ENCODE peak calls at places on chromosomes 6 and 20, in eight cellular contexts. R, O, W, J, V, A, S and X are unnamed samples.

GRCh38 chr6:146184701-146185100 is 155.8 kb downstream of the GRM1 start:
- DNase-seq in R (no peak), O (no peak), W (no peak), J (no peak), V (no peak), A (no peak), S (no peak), X (no peak)

GRCh38 chr20:23103284-23104018 is 17.3 kb upstream of the CD93 start:
- DNase-seq in R (no peak), O (peak; percentile 5), W (no peak), J (no peak), V (no peak), A (no peak), S (peak; percentile 50), X (no peak)

GRCh38 chr20:51318058-51318960 is 224.2 kb downstream of the NFATC2 start:
- DNase-seq in R (peak; percentile 26), O (peak; percentile 55), W (no peak), J (peak; percentile 50), V (no peak), A (peak; percentile 37), S (no peak), X (no peak)

GRCh38 chr6:8082954-8083858 is 19.0 kb upstream of the BLOC1S5 start:
- DNase-seq in R (no peak), O (peak; percentile 96), W (no peak), J (no peak), V (peak; percentile 68), A (no peak), S (peak; percentile 98), X (peak; percentile 45)

GRCh38 chr6:167803816-167804215 is 22.9 kb upstream of the AFDN start:
- DNase-seq in R (no peak), O (no peak), W (no peak), J (no peak), V (no peak), A (no peak), S (no peak), X (no peak)

GRCh38 chr6:157089851-157090250 is 233.5 kb downstream of the TMEM242 start:
- DNase-seq in R (no peak), O (peak; percentile 70), W (no peak), J (no peak), V (no peak), A (no peak), S (no peak), X (no peak)

GRCh38 chr6:40352527-40353170 is 234.5 kb downstream of the LRFN2 start:
- DNase-seq in R (no peak), O (no peak), W (no peak), J (no peak), V (no peak), A (no peak), S (no peak), X (no peak)

GRCh38 chr20:58268421-58268821 is 40.0 kb upstream of the ANKRD60 start:
- DNase-seq in R (no peak), O (no peak), W (no peak), J (no peak), V (no peak), A (no peak), S (no peak), X (no peak)

GRCh38 chr6:79277109-79277508 is 42.6 kb upstream of the HMGN3 start:
- DNase-seq in R (no peak), O (peak; percentile 51), W (no peak), J (no peak), V (no peak), A (no peak), S (peak; percentile 47), X (no peak)

GRCh38 chr6:47655719-47656595 is 42.4 kb upstream of the ADGRF4 start:
- DNase-seq in R (no peak), O (peak; percentile 53), W (no peak), J (no peak), V (no peak), A (no peak), S (peak; percentile 94), X (peak; percentile 65)

GRCh38 chr6:131736010-131736409 is 25.2 kb upstream of the CTAGE9 start:
- DNase-seq in R (no peak), O (no peak), W (no peak), J (no peak), V (no peak), A (no peak), S (no peak), X (no peak)

GRCh38 chr20:3749087-3749688 is 16.7 kb downstream of the HSPA12B start:
- DNase-seq in R (no peak), O (no peak), W (no peak), J (no peak), V (no peak), A (no peak), S (no peak), X (no peak)

GRCh38 chr6:107399927-107400326 is 59.4 kb downstream of the PDSS2 start:
- DNase-seq in R (no peak), O (no peak), W (no peak), J (no peak), V (no peak), A (no peak), S (no peak), X (no peak)

GRCh38 chr6:24906314-24906713 is 29.4 kb downstream of the RIPOR2 start:
- DNase-seq in R (no peak), O (no peak), W (no peak), J (no peak), V (no peak), A (no peak), S (peak; percentile 15), X (no peak)

GRCh38 chr20:36856691-36857635 is 19.0 kb upstream of the TLDC2 start:
- DNase-seq in R (no peak), O (peak; percentile 58), W (no peak), J (no peak), V (no peak), A (peak; percentile 54), S (no peak), X (no peak)

GRCh38 chr20:48621256-48622078 is 206.3 kb downstream of the PREX1 start:
- DNase-seq in R (no peak), O (peak; percentile 68), W (no peak), J (no peak), V (no peak), A (no peak), S (peak; percentile 67), X (peak; percentile 62)

GRCh38 chr20:48823960-48824497 is 3.8 kb downstream of the PREX1 start:
- DNase-seq in R (no peak), O (peak; percentile 91), W (peak; percentile 84), J (peak; percentile 45), V (no peak), A (peak; percentile 34), S (peak; percentile 83), X (peak; percentile 68)

GRCh38 chr6:149316740-149317655 is 514 bp upstream of the TAB2 start:
- DNase-seq in R (peak; percentile 77), O (peak; percentile 97), W (peak; percentile 92), J (peak; percentile 78), V (peak; percentile 77), A (peak; percentile 93), S (peak; percentile 75), X (peak; percentile 91)

GRCh38 chr6:129683606-129684322 is 26.2 kb downstream of the ARHGAP18 start:
- DNase-seq in R (no peak), O (peak; percentile 98), W (peak; percentile 80), J (peak; percentile 17), V (peak; percentile 95), A (peak; percentile 62), S (peak; percentile 96), X (peak; percentile 95)

GRCh38 chr20:63932606-63933160 is 23.5 kb downstream of the UCKL1 start:
- DNase-seq in R (no peak), O (no peak), W (no peak), J (no peak), V (no peak), A (no peak), S (no peak), X (no peak)

GRCh38 chr6:14711056-14711703 is 534.7 kb upstream of the JARID2 start:
- DNase-seq in R (no peak), O (peak; percentile 91), W (peak; percentile 21), J (peak; percentile 47), V (no peak), A (peak; percentile 54), S (peak; percentile 96), X (peak; percentile 69)

GRCh38 chr20:11529046-11529445 is 388.6 kb upstream of the BTBD3 start:
- DNase-seq in R (no peak), O (no peak), W (no peak), J (no peak), V (no peak), A (no peak), S (peak; percentile 76), X (no peak)

GRCh38 chr6:149566372-149567193 is at the start of gene GINM1:
- DNase-seq in R (peak; percentile 28), O (peak; percentile 72), W (peak; percentile 51), J (peak; percentile 37), V (no peak), A (no peak), S (no peak), X (peak; percentile 50)

GRCh38 chr6:151338816-151339215 is 52.5 kb downstream of the ZBTB2 start:
- DNase-seq in R (no peak), O (no peak), W (no peak), J (no peak), V (no peak), A (no peak), S (no peak), X (no peak)

GRCh38 chr20:52481443-52481842 is 289.9 kb upstream of the ZFP64 start:
- DNase-seq in R (no peak), O (no peak), W (no peak), J (no peak), V (no peak), A (no peak), S (no peak), X (no peak)